ENCODE peak calls at places on chromosomes 12 and 14, in four cellular contexts. I, L, K and M are unnamed samples.

GRCh38 chr14:105192866-105193731 is 12.0 kb upstream of the NUDT14 start:
- DNase-seq in I (no peak), L (no peak), K (no peak), M (no peak)

GRCh38 chr12:55818140-55818728 is 393 bp downstream of the ORMDL2 start:
- DNase-seq in I (no peak), L (no peak), K (no peak), M (peak; percentile 75)

GRCh38 chr14:24436355-24437019 is 6.1 kb downstream of the SDR39U1 start:
- DNase-seq in I (no peak), L (peak; percentile 83), K (no peak), M (peak; percentile 42)

GRCh38 chr12:89960011-89960507 is 251.4 kb upstream of the ATP2B1 start:
- DNase-seq in I (no peak), L (no peak), K (peak; percentile 68), M (no peak)

GRCh38 chr12:8989425-8989824 is at the start of gene KLRG1:
- DNase-seq in I (no peak), L (no peak), K (no peak), M (no peak)

GRCh38 chr12:113289361-113289760 is 45.5 kb downstream of the SLC8B1 start:
- DNase-seq in I (no peak), L (no peak), K (no peak), M (no peak)

GRCh38 chr14:101600891-101601602 is 39.8 kb downstream of the DIO3 start:
- DNase-seq in I (no peak), L (no peak), K (no peak), M (no peak)

GRCh38 chr14:74950795-74951442 is 4.5 kb downstream of the PGF start:
- DNase-seq in I (no peak), L (peak; percentile 84), K (no peak), M (no peak)

GRCh38 chr14:77455966-77456640 is 1.3 kb downstream of the VIPAS39 start:
- DNase-seq in I (no peak), L (no peak), K (no peak), M (no peak)

GRCh38 chr12:111437816-111438454 is 32.2 kb downstream of the SH2B3 start:
- DNase-seq in I (no peak), L (no peak), K (no peak), M (peak; percentile 67)

GRCh38 chr14:33435911-33436310 is 497.2 kb downstream of the NPAS3 start:
- DNase-seq in I (no peak), L (no peak), K (no peak), M (no peak)

GRCh38 chr12:92745874-92746553 is 43.2 kb downstream of the PLEKHG7 start:
- DNase-seq in I (no peak), L (no peak), K (no peak), M (no peak)

GRCh38 chr12:52197371-52198231 is 5.8 kb upstream of the KRT80 start:
- DNase-seq in I (no peak), L (no peak), K (no peak), M (no peak)

GRCh38 chr14:30840086-30840779 is 34.1 kb upstream of the COCH start:
- DNase-seq in I (no peak), L (no peak), K (no peak), M (no peak)

GRCh38 chr12:116675339-116676107 is 62.3 kb downstream of the SPRING1 start:
- DNase-seq in I (no peak), L (no peak), K (no peak), M (no peak)

GRCh38 chr12:28550757-28551381 is 360.6 kb downstream of the CCDC91 start:
- DNase-seq in I (no peak), L (peak; percentile 16), K (no peak), M (no peak)

GRCh38 chr12:120951-121350 is 54.4 kb downstream of the IQSEC3 start:
- DNase-seq in I (no peak), L (no peak), K (no peak), M (no peak)

GRCh38 chr12:52335598-52336262 is 14.5 kb upstream of the KRT83 start:
- DNase-seq in I (no peak), L (no peak), K (no peak), M (no peak)

GRCh38 chr14:96752156-96752555 is 45.0 kb upstream of the VRK1 start:
- DNase-seq in I (no peak), L (no peak), K (no peak), M (no peak)

GRCh38 chr14:74221741-74222140 is 17.5 kb upstream of the VSX2 start:
- DNase-seq in I (no peak), L (no peak), K (no peak), M (no peak)

GRCh38 chr14:54743382-54743781 is 159.2 kb downstream of the GCH1 start:
- DNase-seq in I (no peak), L (no peak), K (no peak), M (no peak)

GRCh38 chr14:102319351-102320032 is at the start of gene ZNF839:
- DNase-seq in I (peak; percentile 93), L (peak; percentile 69), K (no peak), M (peak; percentile 85)

GRCh38 chr12:20657496-20657895 is 37.6 kb upstream of the SLCO1C1 start:
- DNase-seq in I (no peak), L (peak; percentile 26), K (no peak), M (no peak)

GRCh38 chr14:102923920-102924486 is 1.5 kb downstream of the AMN start:
- DNase-seq in I (no peak), L (no peak), K (no peak), M (no peak)

GRCh38 chr12:127041985-127042625 is 1224.9 kb upstream of the TMEM132C start:
- DNase-seq in I (no peak), L (no peak), K (peak; percentile 88), M (no peak)

GRCh38 chr14:68374682-68375081 is 418.2 kb downstream of the ZFP36L1 start:
- DNase-seq in I (no peak), L (no peak), K (no peak), M (no peak)

GRCh38 chr12:123808167-123808566 is 46.1 kb downstream of the DNAH10 start:
- DNase-seq in I (peak; percentile 40), L (peak; percentile 16), K (no peak), M (peak; percentile 50)

GRCh38 chr12:107359382-107359781 is 266.0 kb upstream of the CRY1 start:
- DNase-seq in I (no peak), L (no peak), K (no peak), M (no peak)

GRCh38 chr12:92365333-92365732 is 219.7 kb upstream of the BTG1 start:
- DNase-seq in I (no peak), L (no peak), K (peak; percentile 43), M (no peak)

GRCh38 chr14:100645200-100645985 is 58.2 kb upstream of the BEGAIN start:
- DNase-seq in I (peak; percentile 96), L (peak; percentile 75), K (peak; percentile 11), M (peak; percentile 77)

GRCh38 chr12:52327086-52327829 is 6.1 kb upstream of the KRT83 start:
- DNase-seq in I (peak; percentile 78), L (peak; percentile 78), K (peak; percentile 76), M (peak; percentile 34)

GRCh38 chr12:79776111-79776510 is 85.3 kb upstream of the PAWR start:
- DNase-seq in I (no peak), L (peak; percentile 7), K (no peak), M (no peak)

GRCh38 chr14:96272777-96273471 is 16.9 kb downstream of the BDKRB1 start:
- DNase-seq in I (no peak), L (no peak), K (no peak), M (peak; percentile 13)

GRCh38 chr12:120397827-120398563 is 29.0 kb upstream of the MSI1 start:
- DNase-seq in I (peak; percentile 22), L (no peak), K (no peak), M (no peak)

GRCh38 chr12:95997276-95997675 is 1.1 kb upstream of the HAL start:
- DNase-seq in I (no peak), L (no peak), K (no peak), M (no peak)

GRCh38 chr14:69573841-69574265 is 818 bp downstream of the CCDC177 start:
- DNase-seq in I (peak; percentile 32), L (no peak), K (no peak), M (no peak)
- TF ChIP-seq ETV6 in I (no peak), L (no peak), K (no peak), M (no peak)

GRCh38 chr12:131507881-131508280 is 203.0 kb upstream of the SFSWAP start:
- DNase-seq in I (no peak), L (no peak), K (no peak), M (no peak)
- TF ChIP-seq ETV6 in I (no peak), L (no peak), K (no peak), M (no peak)

DNA sequence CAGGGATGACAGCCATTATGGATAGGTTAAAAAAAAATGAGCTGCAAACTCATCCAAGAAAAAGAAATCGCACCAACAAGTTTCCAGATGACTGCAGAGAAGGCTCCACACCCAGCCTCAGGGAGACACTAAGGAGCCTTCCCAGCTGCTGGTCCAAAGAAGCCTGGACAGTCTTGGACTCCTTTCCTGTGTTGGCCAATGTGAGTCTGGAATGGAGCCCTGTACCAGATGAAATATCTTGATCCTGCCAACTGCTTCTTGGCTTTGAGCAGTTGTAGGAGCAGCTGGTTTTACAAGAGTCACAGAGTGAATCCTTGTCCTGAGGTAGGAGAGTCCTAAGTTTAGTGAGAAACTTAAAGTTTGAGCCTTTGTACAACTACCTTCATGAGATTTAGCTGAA is 44.4 kb downstream of the SLC38A1 start:
- DNase-seq in I (no peak), L (no peak), K (no peak), M (no peak)
- TF ChIP-seq ETV6 in I (no peak), L (no peak), K (no peak), M (no peak)

DNA sequence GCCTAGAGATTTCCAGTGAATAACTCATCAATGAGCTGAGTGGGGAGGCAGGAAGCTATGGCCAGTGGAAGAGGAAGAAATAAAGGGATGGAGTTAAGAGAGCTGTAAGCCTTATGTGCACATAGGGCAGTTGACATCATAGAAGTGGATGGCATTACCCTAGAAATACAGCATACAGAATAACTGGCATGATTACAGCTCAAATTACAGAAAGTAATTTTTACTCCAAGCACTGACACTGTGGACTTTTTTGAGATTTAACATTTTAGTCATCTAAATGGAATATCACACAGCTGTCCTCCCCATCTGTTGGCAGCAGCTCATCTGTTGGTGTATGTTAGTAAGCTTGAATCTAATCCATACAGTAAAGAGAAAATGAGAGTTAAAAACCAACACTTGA is 5.4 kb upstream of the IPO8 start:
- DNase-seq in I (no peak), L (no peak), K (no peak), M (no peak)
- TF ChIP-seq ETV6 in I (no peak), L (no peak), K (no peak), M (no peak)